ENCODE peak calls at places on chromosomes 7 and 10, in five cellular contexts. Z, O, P, W and C are unnamed samples.

GRCh38 chr10:100340948-100341847 is 5.8 kb upstream of the SCD start:
- DNase-seq in P (no peak), O (no peak), Z (no peak), W (no peak), C (no peak)

GRCh38 chr10:120181154-120181553 is 275.9 kb upstream of the PLPP4 start:
- DNase-seq in O (no peak), W (no peak), Z (no peak), P (no peak), C (no peak)

GRCh38 chr10:25016349-25017246 is at the start of gene THNSL1:
- DNase-seq in P (peak; percentile 98), W (peak; percentile 97), O (peak; percentile 99), Z (peak; percentile 99), C (peak; percentile 95)

GRCh38 chr7:36186841-36187240 is 33.8 kb downstream of the EEPD1 start:
- DNase-seq in P (no peak), Z (no peak), O (no peak), W (no peak), C (no peak)

GRCh38 chr7:124072603-124073324 is 39.9 kb upstream of the TMEM229A start:
- DNase-seq in P (no peak), W (no peak), O (no peak), Z (peak; percentile 55), C (no peak)

GRCh38 chr10:191703-192518 is 56.7 kb downstream of the ZMYND11 start:
- DNase-seq in W (no peak), P (no peak), Z (peak; percentile 78), O (no peak), C (no peak)

GRCh38 chr10:50932113-50932512 is 46.7 kb upstream of the A1CF start:
- DNase-seq in O (no peak), W (no peak), Z (peak; percentile 35), P (no peak), C (no peak)

GRCh38 chr7:12629816-12630614 is 57.4 kb upstream of the ARL4A start:
- DNase-seq in W (no peak), P (no peak), O (no peak), Z (no peak), C (no peak)

GRCh38 chr10:132059760-132060508 is 5.8 kb upstream of the JAKMIP3 start:
- DNase-seq in P (no peak), O (no peak), Z (no peak), W (no peak), C (no peak)

GRCh38 chr10:126350216-126350992 is 37.9 kb downstream of the ADAM12 start:
- DNase-seq in O (peak; percentile 39), W (no peak), Z (peak; percentile 95), P (no peak), C (no peak)

GRCh38 chr7:151769189-151769821 is 107.6 kb downstream of the PRKAG2 start:
- DNase-seq in O (no peak), Z (no peak), P (no peak), W (no peak), C (peak; percentile 65)

GRCh38 chr10:78972160-78972946 is 96.4 kb upstream of the ZMIZ1 start:
- DNase-seq in Z (peak; percentile 78), O (peak; percentile 12), W (no peak), P (peak; percentile 59), C (no peak)

GRCh38 chr7:84274029-84274638 is 79.5 kb upstream of the SEMA3A start:
- DNase-seq in O (peak; percentile 32), W (no peak), P (no peak), Z (no peak), C (no peak)

GRCh38 chr10:48224296-48224695 is 50.2 kb downstream of the FRMPD2 start:
- DNase-seq in W (no peak), P (no peak), O (no peak), Z (no peak), C (no peak)

GRCh38 chr10:94546616-94547175 is 1.1 kb downstream of the HELLS start:
- DNase-seq in O (no peak), P (no peak), Z (no peak), W (no peak), C (peak; percentile 13)

GRCh38 chr7:140404565-140405080 is 765 bp downstream of the RAB19 start:
- DNase-seq in W (no peak), O (no peak), Z (no peak), P (no peak), C (no peak)

GRCh38 chr10:125161570-125162139 is 1.3 kb upstream of the CTBP2 start:
- DNase-seq in O (peak; percentile 55), P (no peak), Z (no peak), W (no peak), C (no peak)

GRCh38 chr7:32336726-32337125 is 153.5 kb downstream of the LSM5 start:
- DNase-seq in W (no peak), O (no peak), Z (no peak), P (no peak), C (no peak)

GRCh38 chr7:99406557-99406956 is 1.8 kb downstream of the PDAP1 start:
- DNase-seq in P (no peak), O (no peak), W (no peak), Z (no peak), C (no peak)
- TF ChIP-seq CTCF in P (no peak), O (no peak), W (no peak), Z (no peak), C (no peak)

GRCh38 chr10:52949899-52950298 is 177.3 kb upstream of the MBL2 start:
- DNase-seq in Z (no peak), W (no peak), O (peak; percentile 10), P (peak; percentile 13), C (no peak)
- TF ChIP-seq CTCF in Z (peak; percentile 11), W (no peak), O (no peak), P (peak; percentile 19), C (no peak)

DNA sequence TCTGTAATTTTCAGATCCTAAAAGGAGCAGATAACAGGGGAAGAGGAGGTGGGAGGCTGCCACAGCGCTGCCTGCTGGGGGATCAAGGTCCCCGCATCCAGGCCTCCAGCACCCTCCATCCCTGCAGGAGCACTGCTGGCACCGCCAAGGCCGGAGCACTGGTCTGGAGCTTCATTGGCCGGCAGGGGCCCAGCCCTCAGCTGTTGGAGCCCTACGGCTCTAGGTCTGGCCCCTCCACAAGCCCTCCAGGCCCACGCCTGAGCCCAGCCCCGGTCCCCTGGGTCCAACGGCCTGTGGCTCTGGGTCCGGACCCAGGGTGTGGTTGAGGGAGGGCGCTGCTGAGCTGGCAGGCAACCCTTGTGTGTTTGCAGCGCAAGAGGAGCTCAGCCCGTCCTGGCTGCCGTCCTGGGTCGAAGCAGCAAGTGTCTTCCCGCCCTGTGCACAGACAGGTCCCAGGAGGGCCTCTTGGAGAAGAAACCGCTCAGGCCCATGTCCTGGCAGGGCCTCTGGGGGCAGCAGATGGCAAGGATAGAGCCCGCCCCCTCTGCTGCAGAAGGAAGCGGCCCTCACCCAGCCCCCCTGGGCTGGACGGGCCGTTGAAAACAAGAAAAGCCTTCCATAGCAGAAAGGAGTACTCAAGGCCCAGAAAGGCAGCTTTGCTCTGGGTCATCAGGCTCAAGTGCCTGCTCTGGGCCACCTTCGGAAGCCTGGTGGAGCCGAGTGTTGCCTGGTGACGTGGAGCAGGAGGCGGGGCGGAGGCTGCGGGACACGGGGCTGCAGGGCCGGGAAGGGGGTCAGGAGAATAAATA is 54.3 kb upstream of the TNRC18 start:
- DNase-seq in O (peak; percentile 74), W (no peak), Z (no peak), P (no peak), C (peak; percentile 74)
- TF ChIP-seq CTCF in O (peak; percentile 18), W (no peak), Z (peak; percentile 60), P (peak; percentile 25), C (peak; percentile 26)

GRCh38 chr7:50657341-50657873 is 92.2 kb upstream of the DDC start:
- DNase-seq in P (peak; percentile 57), W (no peak), Z (peak; percentile 38), O (no peak), C (no peak)
- TF ChIP-seq CTCF in P (no peak), W (no peak), Z (no peak), O (peak; percentile 24), C (no peak)

DNA sequence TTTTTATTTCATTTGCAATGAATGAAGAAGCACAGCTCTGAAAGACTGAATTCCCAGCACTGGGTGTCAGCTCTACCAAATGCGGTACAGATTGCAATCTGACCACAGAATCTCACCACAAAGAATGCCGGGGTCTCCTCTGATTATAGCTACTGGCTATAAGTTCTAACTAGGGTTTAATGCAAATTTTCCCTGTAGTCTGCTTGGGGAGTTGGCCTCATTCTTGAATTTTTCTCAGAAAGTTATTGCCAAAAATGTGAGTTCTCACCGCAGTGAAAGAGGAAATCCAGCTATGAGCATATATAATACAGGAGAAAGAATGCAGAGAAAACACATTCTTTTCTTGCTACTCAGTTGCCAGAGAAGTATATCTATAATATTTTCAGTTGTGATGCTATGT is 1255.7 kb upstream of the LRRTM3 start:
- DNase-seq in P (no peak), W (no peak), O (no peak), Z (peak; percentile 90), C (no peak)
- TF ChIP-seq CTCF in P (no peak), W (no peak), O (no peak), Z (no peak), C (no peak)

DNA sequence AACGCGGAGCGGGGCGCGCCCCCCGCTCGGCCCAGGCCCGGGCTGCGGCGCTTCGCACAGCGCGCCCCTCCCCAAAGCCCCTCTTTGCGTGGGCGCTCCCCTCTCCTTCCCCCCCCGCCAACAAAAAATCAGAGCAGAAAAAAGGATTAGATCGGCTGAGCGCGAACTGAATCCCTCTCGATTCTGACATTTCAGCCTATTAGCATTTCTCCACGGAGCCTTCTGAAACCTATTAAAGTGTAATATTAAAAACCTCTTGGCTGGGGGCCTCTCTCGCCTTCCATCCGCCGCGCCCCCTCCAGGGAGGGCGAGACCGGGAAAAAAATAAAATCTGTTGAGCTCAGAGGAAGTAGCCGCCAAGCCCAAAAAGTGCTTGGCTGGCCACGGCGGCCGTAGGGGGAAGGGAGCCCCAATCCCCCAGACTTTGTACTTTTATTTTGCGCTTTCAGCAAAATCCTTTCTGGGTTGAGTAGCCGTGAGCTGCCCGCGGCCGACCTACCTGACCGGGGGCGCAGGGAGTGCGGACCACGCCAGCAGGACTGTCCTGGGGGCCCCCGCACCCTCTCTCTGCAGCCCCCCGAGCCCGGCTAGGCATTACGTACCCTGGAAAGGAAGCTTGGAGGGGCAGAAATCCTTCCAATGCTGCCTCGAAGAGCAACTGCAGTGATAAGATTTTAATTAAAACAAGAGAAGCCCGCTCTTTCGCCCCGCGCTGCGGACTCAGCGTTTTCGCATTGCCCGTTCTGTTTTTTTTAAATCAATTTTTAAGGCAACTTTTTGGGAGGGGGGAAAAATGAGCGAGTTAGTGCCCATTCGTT is 1.3 kb upstream of the TNRC18 start:
- DNase-seq in O (peak; percentile 32), W (no peak), Z (no peak), P (peak; percentile 48), C (no peak)
- TF ChIP-seq CTCF in O (no peak), W (no peak), Z (no peak), P (no peak), C (no peak)

GRCh38 chr7:98284335-98285036 is 3.0 kb downstream of the BRI3 start:
- DNase-seq in Z (peak; percentile 48), O (no peak), W (no peak), P (peak; percentile 92), C (no peak)
- TF ChIP-seq CTCF in Z (no peak), O (no peak), W (no peak), P (no peak), C (no peak)

GRCh38 chr7:30254248-30254647 is 30.1 kb upstream of the ZNRF2 start:
- DNase-seq in Z (no peak), O (no peak), W (no peak), P (no peak), C (no peak)
- TF ChIP-seq CTCF in Z (no peak), O (no peak), W (no peak), P (no peak), C (no peak)

DNA sequence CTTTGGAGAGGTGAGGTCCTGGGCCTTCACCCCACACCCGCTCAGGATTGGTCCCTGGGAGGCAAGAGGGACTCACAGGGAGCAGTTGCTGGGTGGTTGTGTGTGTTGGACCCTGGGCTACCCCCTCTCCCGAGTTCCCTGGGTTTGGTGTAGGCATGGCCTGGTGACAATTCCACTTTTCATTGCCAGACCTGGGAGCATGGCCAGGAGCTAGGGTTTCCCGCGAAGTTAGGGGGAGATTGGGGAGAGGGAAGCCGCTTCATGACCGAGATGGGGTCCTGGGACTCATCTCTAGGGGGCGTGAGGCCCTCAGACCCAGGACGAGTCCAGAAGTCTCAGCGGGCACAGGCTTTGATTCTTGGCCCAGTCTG is 579 bp downstream of the PALD1 start:
- DNase-seq in O (no peak), Z (no peak), P (no peak), W (no peak), C (no peak)
- TF ChIP-seq CTCF in O (peak; percentile 7), Z (peak; percentile 25), P (no peak), W (no peak), C (no peak)